ENCODE peak calls at places on chromosomes 7 and 10, in ten cellular contexts. One of them, this sample, is unnamed.

GRCh38 chr10:103416436-103417147 is 20.2 kb downstream of the PDCD11 start:
- DNase-seq in left colon: peak; percentile 40
- DNase-seq in NCI-H82: peak; percentile 63
- DNase-seq in ecto neural progenitor cell: no peak
- DNase-seq in stimulated activated CD4-positive, alpha-beta T cell treated with anti-CD3 and anti-CD28 coated beads, Interleukin-4, amount 100 ng/mL, for 24 hours: peak; percentile 50
- DNase-seq in NCI-H2107: no peak
- DNase-seq in left cardiac atrium: peak; percentile 62
- DNase-seq in AG08395: peak; percentile 73
- DNase-seq in NCI-H1092 treated with DMSO at 0.1 percent for 48 hours: peak; percentile 16
- DNase-seq in fibroblast of the aortic adventitia: peak; percentile 84
- DNase-seq in this sample: peak; percentile 66

GRCh38 chr10:123726381-123726780 is 60.2 kb downstream of the GPR26 start:
- DNase-seq in left colon: no peak
- DNase-seq in NCI-H82: no peak
- DNase-seq in ecto neural progenitor cell: no peak
- DNase-seq in stimulated activated CD4-positive, alpha-beta T cell treated with anti-CD3 and anti-CD28 coated beads, Interleukin-4, amount 100 ng/mL, for 24 hours: no peak
- DNase-seq in NCI-H2107: no peak
- DNase-seq in left cardiac atrium: no peak
- DNase-seq in AG08395: no peak
- DNase-seq in NCI-H1092 treated with DMSO at 0.1 percent for 48 hours: no peak
- DNase-seq in fibroblast of the aortic adventitia: no peak
- DNase-seq in this sample: no peak

GRCh38 chr10:5243521-5243987 is 46.9 kb downstream of the AKR1C4 start:
- DNase-seq in left colon: no peak
- DNase-seq in NCI-H82: no peak
- DNase-seq in ecto neural progenitor cell: no peak
- DNase-seq in stimulated activated CD4-positive, alpha-beta T cell treated with anti-CD3 and anti-CD28 coated beads, Interleukin-4, amount 100 ng/mL, for 24 hours: no peak
- DNase-seq in NCI-H2107: no peak
- DNase-seq in left cardiac atrium: no peak
- DNase-seq in AG08395: no peak
- DNase-seq in NCI-H1092 treated with DMSO at 0.1 percent for 48 hours: no peak
- DNase-seq in fibroblast of the aortic adventitia: no peak
- DNase-seq in this sample: no peak

GRCh38 chr7:132504071-132504470 is 72.2 kb downstream of the PLXNA4 start:
- DNase-seq in left colon: no peak
- DNase-seq in NCI-H82: no peak
- DNase-seq in ecto neural progenitor cell: no peak
- DNase-seq in stimulated activated CD4-positive, alpha-beta T cell treated with anti-CD3 and anti-CD28 coated beads, Interleukin-4, amount 100 ng/mL, for 24 hours: no peak
- DNase-seq in NCI-H2107: no peak
- DNase-seq in left cardiac atrium: no peak
- DNase-seq in AG08395: no peak
- DNase-seq in NCI-H1092 treated with DMSO at 0.1 percent for 48 hours: no peak
- DNase-seq in fibroblast of the aortic adventitia: no peak
- DNase-seq in this sample: no peak

GRCh38 chr7:151808296-151809155 is 68.4 kb downstream of the PRKAG2 start:
- DNase-seq in left colon: no peak
- DNase-seq in NCI-H82: peak; percentile 26
- DNase-seq in ecto neural progenitor cell: no peak
- DNase-seq in stimulated activated CD4-positive, alpha-beta T cell treated with anti-CD3 and anti-CD28 coated beads, Interleukin-4, amount 100 ng/mL, for 24 hours: no peak
- DNase-seq in NCI-H2107: no peak
- DNase-seq in left cardiac atrium: no peak
- DNase-seq in AG08395: no peak
- DNase-seq in NCI-H1092 treated with DMSO at 0.1 percent for 48 hours: peak; percentile 75
- DNase-seq in fibroblast of the aortic adventitia: no peak
- DNase-seq in this sample: no peak

GRCh38 chr10:1538121-1538520 is 199.2 kb downstream of the ADARB2 start:
- DNase-seq in left colon: no peak
- DNase-seq in NCI-H82: no peak
- DNase-seq in ecto neural progenitor cell: no peak
- DNase-seq in stimulated activated CD4-positive, alpha-beta T cell treated with anti-CD3 and anti-CD28 coated beads, Interleukin-4, amount 100 ng/mL, for 24 hours: no peak
- DNase-seq in NCI-H2107: no peak
- DNase-seq in left cardiac atrium: no peak
- DNase-seq in AG08395: no peak
- DNase-seq in NCI-H1092 treated with DMSO at 0.1 percent for 48 hours: no peak
- DNase-seq in fibroblast of the aortic adventitia: no peak
- DNase-seq in this sample: no peak

GRCh38 chr7:135420786-135421185 is 89.1 kb downstream of the CNOT4 start:
- DNase-seq in left colon: no peak
- DNase-seq in NCI-H82: no peak
- DNase-seq in ecto neural progenitor cell: no peak
- DNase-seq in stimulated activated CD4-positive, alpha-beta T cell treated with anti-CD3 and anti-CD28 coated beads, Interleukin-4, amount 100 ng/mL, for 24 hours: no peak
- DNase-seq in NCI-H2107: no peak
- DNase-seq in left cardiac atrium: no peak
- DNase-seq in AG08395: no peak
- DNase-seq in NCI-H1092 treated with DMSO at 0.1 percent for 48 hours: no peak
- DNase-seq in fibroblast of the aortic adventitia: no peak
- DNase-seq in this sample: no peak

GRCh38 chr7:66696774-66697191 is 43.8 kb upstream of the RABGEF1 start:
- DNase-seq in left colon: no peak
- DNase-seq in NCI-H82: peak; percentile 79
- DNase-seq in ecto neural progenitor cell: no peak
- DNase-seq in stimulated activated CD4-positive, alpha-beta T cell treated with anti-CD3 and anti-CD28 coated beads, Interleukin-4, amount 100 ng/mL, for 24 hours: no peak
- DNase-seq in NCI-H2107: no peak
- DNase-seq in left cardiac atrium: no peak
- DNase-seq in AG08395: peak; percentile 52
- DNase-seq in NCI-H1092 treated with DMSO at 0.1 percent for 48 hours: no peak
- DNase-seq in fibroblast of the aortic adventitia: peak; percentile 39
- DNase-seq in this sample: no peak

GRCh38 chr7:85025312-85025756 is 161.5 kb downstream of the SEMA3D start:
- DNase-seq in left colon: peak; percentile 29
- DNase-seq in NCI-H82: no peak
- DNase-seq in ecto neural progenitor cell: no peak
- DNase-seq in stimulated activated CD4-positive, alpha-beta T cell treated with anti-CD3 and anti-CD28 coated beads, Interleukin-4, amount 100 ng/mL, for 24 hours: no peak
- DNase-seq in NCI-H2107: no peak
- DNase-seq in left cardiac atrium: peak; percentile 72
- DNase-seq in AG08395: no peak
- DNase-seq in NCI-H1092 treated with DMSO at 0.1 percent for 48 hours: peak; percentile 34
- DNase-seq in fibroblast of the aortic adventitia: peak; percentile 66
- DNase-seq in this sample: peak; percentile 34

GRCh38 chr10:120415709-120416330 is 41.2 kb upstream of the PLPP4 start:
- DNase-seq in left colon: no peak
- DNase-seq in NCI-H82: no peak
- DNase-seq in ecto neural progenitor cell: no peak
- DNase-seq in stimulated activated CD4-positive, alpha-beta T cell treated with anti-CD3 and anti-CD28 coated beads, Interleukin-4, amount 100 ng/mL, for 24 hours: no peak
- DNase-seq in NCI-H2107: no peak
- DNase-seq in left cardiac atrium: no peak
- DNase-seq in AG08395: peak; percentile 87
- DNase-seq in NCI-H1092 treated with DMSO at 0.1 percent for 48 hours: no peak
- DNase-seq in fibroblast of the aortic adventitia: peak; percentile 90
- DNase-seq in this sample: no peak

This sample was measured in cardiac muscle cell.